ENCODE peak calls at places on chromosomes 2 and 18, in six cellular contexts. One of them, this sample, is unnamed.

GRCh38 chr2:175154670-175155082 is 13.3 kb downstream of the ATF2 start:
- DNase-seq in dorsolateral prefrontal cortex: no peak
- DNase-seq in CD8-positive, alpha-beta memory T cell: no peak
- DNase-seq in cardiac muscle cell: no peak
- DNase-seq in skeletal muscle cell: peak
- DNase-seq in CD8-positive, alpha-beta T cell: no peak
- DNase-seq in this sample: peak

GRCh38 chr18:77101410-77102245 is 31.0 kb downstream of the MBP start:
- DNase-seq in dorsolateral prefrontal cortex: no peak
- DNase-seq in CD8-positive, alpha-beta memory T cell: peak
- DNase-seq in cardiac muscle cell: no peak
- DNase-seq in skeletal muscle cell: peak
- DNase-seq in CD8-positive, alpha-beta T cell: peak
- DNase-seq in this sample: peak

GRCh38 chr2:222305510-222306392 is 7.0 kb upstream of the PAX3 start:
- DNase-seq in dorsolateral prefrontal cortex: no peak
- DNase-seq in CD8-positive, alpha-beta memory T cell: no peak
- DNase-seq in cardiac muscle cell: peak
- DNase-seq in skeletal muscle cell: no peak
- DNase-seq in CD8-positive, alpha-beta T cell: no peak
- DNase-seq in this sample: peak

GRCh38 chr18:62979172-62979571 is 263.8 kb downstream of the PHLPP1 start:
- DNase-seq in dorsolateral prefrontal cortex: peak
- DNase-seq in CD8-positive, alpha-beta memory T cell: no peak
- DNase-seq in cardiac muscle cell: no peak
- DNase-seq in skeletal muscle cell: peak
- DNase-seq in CD8-positive, alpha-beta T cell: no peak
- DNase-seq in this sample: peak

GRCh38 chr2:60884795-60885194 is 3.4 kb downstream of the REL start:
- DNase-seq in dorsolateral prefrontal cortex: no peak
- DNase-seq in CD8-positive, alpha-beta memory T cell: no peak
- DNase-seq in cardiac muscle cell: no peak
- DNase-seq in skeletal muscle cell: no peak
- DNase-seq in CD8-positive, alpha-beta T cell: no peak
- DNase-seq in this sample: peak

GRCh38 chr2:216572582-216573578 is 60.3 kb upstream of the IGFBP2 start:
- DNase-seq in dorsolateral prefrontal cortex: no peak
- DNase-seq in CD8-positive, alpha-beta memory T cell: no peak
- DNase-seq in cardiac muscle cell: no peak
- DNase-seq in skeletal muscle cell: no peak
- DNase-seq in CD8-positive, alpha-beta T cell: no peak
- DNase-seq in this sample: peak

GRCh38 chr2:43329637-43330036 is 103.2 kb upstream of the ZFP36L2 start:
- DNase-seq in dorsolateral prefrontal cortex: no peak
- DNase-seq in CD8-positive, alpha-beta memory T cell: no peak
- DNase-seq in cardiac muscle cell: no peak
- DNase-seq in skeletal muscle cell: no peak
- DNase-seq in CD8-positive, alpha-beta T cell: no peak
- DNase-seq in this sample: no peak

GRCh38 chr2:101999122-101999789 is 7.5 kb downstream of the IL1R2 start:
- DNase-seq in dorsolateral prefrontal cortex: no peak
- DNase-seq in CD8-positive, alpha-beta memory T cell: no peak
- DNase-seq in cardiac muscle cell: no peak
- DNase-seq in skeletal muscle cell: no peak
- DNase-seq in CD8-positive, alpha-beta T cell: no peak
- DNase-seq in this sample: no peak

GRCh38 chr18:21820035-21820810 is 79.6 kb downstream of the MIB1 start:
- DNase-seq in dorsolateral prefrontal cortex: no peak
- DNase-seq in CD8-positive, alpha-beta memory T cell: no peak
- DNase-seq in cardiac muscle cell: peak
- DNase-seq in skeletal muscle cell: no peak
- DNase-seq in CD8-positive, alpha-beta T cell: no peak
- DNase-seq in this sample: peak

GRCh38 chr2:181999255-181999654 is 13.6 kb downstream of the PPP1R1C start:
- DNase-seq in dorsolateral prefrontal cortex: no peak
- DNase-seq in CD8-positive, alpha-beta memory T cell: no peak
- DNase-seq in cardiac muscle cell: no peak
- DNase-seq in skeletal muscle cell: no peak
- DNase-seq in CD8-positive, alpha-beta T cell: no peak
- DNase-seq in this sample: no peak

GRCh38 chr2:240619506-240620148 is 5.7 kb upstream of the GPR35 start:
- DNase-seq in dorsolateral prefrontal cortex: no peak
- DNase-seq in CD8-positive, alpha-beta memory T cell: no peak
- DNase-seq in cardiac muscle cell: no peak
- DNase-seq in skeletal muscle cell: no peak
- DNase-seq in CD8-positive, alpha-beta T cell: no peak
- DNase-seq in this sample: no peak

GRCh38 chr2:199457147-199458016 is at the start of gene SATB2:
- DNase-seq in dorsolateral prefrontal cortex: no peak
- DNase-seq in CD8-positive, alpha-beta memory T cell: no peak
- DNase-seq in cardiac muscle cell: peak
- DNase-seq in skeletal muscle cell: no peak
- DNase-seq in CD8-positive, alpha-beta T cell: no peak
- DNase-seq in this sample: peak

GRCh38 chr18:58180738-58181353 is 136.8 kb downstream of the NEDD4L start:
- DNase-seq in dorsolateral prefrontal cortex: no peak
- DNase-seq in CD8-positive, alpha-beta memory T cell: peak
- DNase-seq in cardiac muscle cell: peak
- DNase-seq in skeletal muscle cell: no peak
- DNase-seq in CD8-positive, alpha-beta T cell: peak
- DNase-seq in this sample: peak

GRCh38 chr2:113872201-113872600 is 17.7 kb upstream of the ACTR3 start:
- DNase-seq in dorsolateral prefrontal cortex: no peak
- DNase-seq in CD8-positive, alpha-beta memory T cell: no peak
- DNase-seq in cardiac muscle cell: no peak
- DNase-seq in skeletal muscle cell: peak
- DNase-seq in CD8-positive, alpha-beta T cell: no peak
- DNase-seq in this sample: peak

GRCh38 chr18:36028859-36029258 is 38.5 kb downstream of the RPRD1A start:
- DNase-seq in dorsolateral prefrontal cortex: no peak
- DNase-seq in CD8-positive, alpha-beta memory T cell: no peak
- DNase-seq in cardiac muscle cell: no peak
- DNase-seq in skeletal muscle cell: no peak
- DNase-seq in CD8-positive, alpha-beta T cell: no peak
- DNase-seq in this sample: no peak

GRCh38 chr2:226185613-226186211 is 613.9 kb downstream of the IRS1 start:
- DNase-seq in dorsolateral prefrontal cortex: no peak
- DNase-seq in CD8-positive, alpha-beta memory T cell: no peak
- DNase-seq in cardiac muscle cell: no peak
- DNase-seq in skeletal muscle cell: peak
- DNase-seq in CD8-positive, alpha-beta T cell: no peak
- DNase-seq in this sample: peak

GRCh38 chr2:157897106-157897971 is 21.2 kb upstream of the ACVR1 start:
- DNase-seq in dorsolateral prefrontal cortex: no peak
- DNase-seq in CD8-positive, alpha-beta memory T cell: peak
- DNase-seq in cardiac muscle cell: no peak
- DNase-seq in skeletal muscle cell: no peak
- DNase-seq in CD8-positive, alpha-beta T cell: peak
- DNase-seq in this sample: no peak

GRCh38 chr2:98822301-98823164 is 91.6 kb upstream of the MGAT4A start:
- DNase-seq in dorsolateral prefrontal cortex: no peak
- DNase-seq in CD8-positive, alpha-beta memory T cell: peak
- DNase-seq in cardiac muscle cell: peak
- DNase-seq in skeletal muscle cell: no peak
- DNase-seq in CD8-positive, alpha-beta T cell: peak
- DNase-seq in this sample: peak

GRCh38 chr18:76709659-76710645 is 112.4 kb upstream of the ZNF236 start:
- DNase-seq in dorsolateral prefrontal cortex: peak
- DNase-seq in CD8-positive, alpha-beta memory T cell: peak
- DNase-seq in cardiac muscle cell: peak
- DNase-seq in skeletal muscle cell: no peak
- DNase-seq in CD8-positive, alpha-beta T cell: peak
- DNase-seq in this sample: peak

GRCh38 chr2:157258520-157259326 is 1.2 kb downstream of the GALNT5 start:
- DNase-seq in dorsolateral prefrontal cortex: no peak
- DNase-seq in CD8-positive, alpha-beta memory T cell: no peak
- DNase-seq in cardiac muscle cell: no peak
- DNase-seq in skeletal muscle cell: no peak
- DNase-seq in CD8-positive, alpha-beta T cell: no peak
- DNase-seq in this sample: no peak

GRCh38 chr2:152407204-152407721 is 72.3 kb downstream of the FMNL2 start:
- DNase-seq in dorsolateral prefrontal cortex: peak
- DNase-seq in CD8-positive, alpha-beta memory T cell: no peak
- DNase-seq in cardiac muscle cell: peak
- DNase-seq in skeletal muscle cell: no peak
- DNase-seq in CD8-positive, alpha-beta T cell: no peak
- DNase-seq in this sample: peak

GRCh38 chr2:62266433-62267038 is 70.6 kb downstream of the B3GNT2 start:
- DNase-seq in dorsolateral prefrontal cortex: no peak
- DNase-seq in CD8-positive, alpha-beta memory T cell: no peak
- DNase-seq in cardiac muscle cell: no peak
- DNase-seq in skeletal muscle cell: peak
- DNase-seq in CD8-positive, alpha-beta T cell: no peak
- DNase-seq in this sample: peak

GRCh38 chr2:111168528-111168929 is 47.8 kb downstream of the BCL2L11 start:
- DNase-seq in dorsolateral prefrontal cortex: no peak
- DNase-seq in CD8-positive, alpha-beta memory T cell: no peak
- DNase-seq in cardiac muscle cell: peak
- DNase-seq in skeletal muscle cell: peak
- DNase-seq in CD8-positive, alpha-beta T cell: peak
- DNase-seq in this sample: peak

GRCh38 chr2:216842634-216843033 is 17.2 kb downstream of the TNP1 start:
- DNase-seq in dorsolateral prefrontal cortex: no peak
- DNase-seq in CD8-positive, alpha-beta memory T cell: no peak
- DNase-seq in cardiac muscle cell: no peak
- DNase-seq in skeletal muscle cell: no peak
- DNase-seq in CD8-positive, alpha-beta T cell: no peak
- DNase-seq in this sample: no peak

GRCh38 chr2:72920317-72921087 is 3.2 kb downstream of the EMX1 start:
- DNase-seq in dorsolateral prefrontal cortex: no peak
- DNase-seq in CD8-positive, alpha-beta memory T cell: no peak
- DNase-seq in cardiac muscle cell: peak
- DNase-seq in skeletal muscle cell: no peak
- DNase-seq in CD8-positive, alpha-beta T cell: peak
- DNase-seq in this sample: no peak
- H3K4me3 ChIP-seq in dorsolateral prefrontal cortex: peak
- H3K4me3 ChIP-seq in CD8-positive, alpha-beta memory T cell: peak
- H3K4me3 ChIP-seq in cardiac muscle cell: no peak
- H3K4me3 ChIP-seq in skeletal muscle cell: peak
- H3K4me3 ChIP-seq in CD8-positive, alpha-beta T cell: peak
- H3K4me3 ChIP-seq in this sample: peak

GRCh38 chr2:238948765-238949641 is 101.1 kb downstream of the TWIST2 start:
- DNase-seq in dorsolateral prefrontal cortex: peak
- DNase-seq in CD8-positive, alpha-beta memory T cell: no peak
- DNase-seq in cardiac muscle cell: no peak
- DNase-seq in skeletal muscle cell: no peak
- DNase-seq in CD8-positive, alpha-beta T cell: no peak
- DNase-seq in this sample: no peak

GRCh38 chr2:238949710-238950345 is 101.9 kb downstream of the TWIST2 start:
- DNase-seq in dorsolateral prefrontal cortex: peak
- DNase-seq in CD8-positive, alpha-beta memory T cell: no peak
- DNase-seq in cardiac muscle cell: no peak
- DNase-seq in skeletal muscle cell: no peak
- DNase-seq in CD8-positive, alpha-beta T cell: no peak
- DNase-seq in this sample: no peak

GRCh38 chr2:238954841-238955521 is 107.1 kb downstream of the TWIST2 start:
- DNase-seq in dorsolateral prefrontal cortex: no peak
- DNase-seq in CD8-positive, alpha-beta memory T cell: no peak
- DNase-seq in cardiac muscle cell: no peak
- DNase-seq in skeletal muscle cell: no peak
- DNase-seq in CD8-positive, alpha-beta T cell: no peak
- DNase-seq in this sample: no peak

GRCh38 chr2:238950551-238950950 is 102.7 kb downstream of the TWIST2 start:
- DNase-seq in dorsolateral prefrontal cortex: peak
- DNase-seq in CD8-positive, alpha-beta memory T cell: no peak
- DNase-seq in cardiac muscle cell: no peak
- DNase-seq in skeletal muscle cell: no peak
- DNase-seq in CD8-positive, alpha-beta T cell: no peak
- DNase-seq in this sample: no peak

GRCh38 chr2:238952261-238952924 is 104.5 kb downstream of the TWIST2 start:
- DNase-seq in dorsolateral prefrontal cortex: peak
- DNase-seq in CD8-positive, alpha-beta memory T cell: no peak
- DNase-seq in cardiac muscle cell: no peak
- DNase-seq in skeletal muscle cell: no peak
- DNase-seq in CD8-positive, alpha-beta T cell: no peak
- DNase-seq in this sample: no peak
- H3K4me3 ChIP-seq in dorsolateral prefrontal cortex: no peak
- H3K4me3 ChIP-seq in CD8-positive, alpha-beta memory T cell: no peak
- H3K4me3 ChIP-seq in cardiac muscle cell: no peak
- H3K4me3 ChIP-seq in skeletal muscle cell: no peak
- H3K4me3 ChIP-seq in CD8-positive, alpha-beta T cell: no peak
- H3K4me3 ChIP-seq in this sample: no peak

GRCh38 chr18:26696318-26696717 is 148.0 kb upstream of the KCTD1 start:
- DNase-seq in dorsolateral prefrontal cortex: no peak
- DNase-seq in CD8-positive, alpha-beta memory T cell: no peak
- DNase-seq in cardiac muscle cell: no peak
- DNase-seq in skeletal muscle cell: no peak
- DNase-seq in CD8-positive, alpha-beta T cell: no peak
- DNase-seq in this sample: no peak
- H3K4me3 ChIP-seq in dorsolateral prefrontal cortex: no peak
- H3K4me3 ChIP-seq in CD8-positive, alpha-beta memory T cell: no peak
- H3K4me3 ChIP-seq in cardiac muscle cell: no peak
- H3K4me3 ChIP-seq in skeletal muscle cell: no peak
- H3K4me3 ChIP-seq in CD8-positive, alpha-beta T cell: no peak
- H3K4me3 ChIP-seq in this sample: no peak

DNA sequence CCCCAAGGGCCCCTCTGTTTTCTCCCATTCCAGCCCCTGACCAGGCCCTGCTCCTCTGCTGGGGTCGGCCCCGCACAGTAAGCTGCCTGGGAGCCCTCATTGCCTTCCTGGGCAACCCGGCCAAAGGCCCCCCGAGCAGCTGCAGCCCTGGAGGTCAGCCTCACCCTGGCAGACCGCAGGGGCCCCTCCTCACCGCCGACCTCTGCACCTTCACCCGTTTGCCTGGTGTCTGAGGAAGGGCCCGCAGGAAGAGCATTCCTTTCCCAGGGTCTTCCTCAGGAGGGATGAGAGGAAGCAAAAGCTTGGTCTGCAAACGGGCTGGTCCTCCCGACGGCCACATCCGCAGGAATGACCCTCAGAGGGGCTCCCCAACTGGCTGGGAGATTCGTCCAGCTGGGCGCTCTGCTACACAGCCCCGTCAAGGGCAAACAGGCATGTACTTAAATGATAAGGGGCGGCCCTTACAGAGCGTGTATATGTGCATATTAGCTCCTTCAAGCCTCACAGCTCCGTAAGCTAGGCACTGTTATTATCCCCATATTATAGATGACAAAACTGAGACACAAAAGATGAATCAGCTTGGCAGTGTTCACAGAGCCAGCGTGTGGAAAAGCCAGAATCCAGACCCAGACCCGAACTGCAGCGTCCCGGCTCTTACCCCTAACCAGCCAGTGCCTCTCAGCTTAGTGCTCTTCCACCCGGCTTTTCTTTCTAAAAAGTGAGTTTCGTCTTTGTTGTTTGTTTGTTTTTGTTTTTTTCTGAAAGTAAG is 52.8 kb downstream of the SLC4A1AP start:
- DNase-seq in dorsolateral prefrontal cortex: no peak
- DNase-seq in CD8-positive, alpha-beta memory T cell: no peak
- DNase-seq in cardiac muscle cell: peak
- DNase-seq in skeletal muscle cell: no peak
- DNase-seq in CD8-positive, alpha-beta T cell: no peak
- DNase-seq in this sample: peak
- H3K4me3 ChIP-seq in dorsolateral prefrontal cortex: no peak
- H3K4me3 ChIP-seq in CD8-positive, alpha-beta memory T cell: no peak
- H3K4me3 ChIP-seq in cardiac muscle cell: peak
- H3K4me3 ChIP-seq in skeletal muscle cell: no peak
- H3K4me3 ChIP-seq in CD8-positive, alpha-beta T cell: peak
- H3K4me3 ChIP-seq in this sample: no peak

GRCh38 chr2:237591379-237591881 is 896 bp upstream of the RAB17 start:
- DNase-seq in dorsolateral prefrontal cortex: no peak
- DNase-seq in CD8-positive, alpha-beta memory T cell: peak
- DNase-seq in cardiac muscle cell: no peak
- DNase-seq in skeletal muscle cell: no peak
- DNase-seq in CD8-positive, alpha-beta T cell: no peak
- DNase-seq in this sample: no peak
- H3K4me3 ChIP-seq in dorsolateral prefrontal cortex: no peak
- H3K4me3 ChIP-seq in CD8-positive, alpha-beta memory T cell: no peak
- H3K4me3 ChIP-seq in cardiac muscle cell: no peak
- H3K4me3 ChIP-seq in skeletal muscle cell: no peak
- H3K4me3 ChIP-seq in CD8-positive, alpha-beta T cell: no peak
- H3K4me3 ChIP-seq in this sample: no peak

This sample was measured in adipocyte.